ENCODE peak calls at places on chromosomes 7 and 10, in five cellular contexts. Q, F, P, N and Z are unnamed samples.

GRCh38 chr10:73248259-73248724 is 1.2 kb upstream of the DNAJC9 start:
- DNase-seq in Q (no peak), F (no peak), P (no peak), N (no peak), Z (no peak)

GRCh38 chr7:219581-220150 is 27.3 kb downstream of the FAM20C start:
- DNase-seq in Q (no peak), F (peak; percentile 51), P (no peak), N (no peak), Z (no peak)

GRCh38 chr7:102463841-102464576 is 654 bp downstream of the ALKBH4 start:
- DNase-seq in Q (no peak), F (no peak), P (no peak), N (no peak), Z (no peak)

GRCh38 chr10:59907918-59908807 is 1.8 kb upstream of the CCDC6 start:
- DNase-seq in Q (peak; percentile 65), F (peak; percentile 84), P (peak; percentile 89), N (peak; percentile 70), Z (peak; percentile 42)

GRCh38 chr10:70478191-70479160 is at the start of gene PALD1:
- DNase-seq in Q (peak; percentile 49), F (peak; percentile 72), P (peak; percentile 68), N (peak; percentile 65), Z (peak; percentile 24)

GRCh38 chr7:1691601-1692499 is 21.8 kb downstream of the ELFN1 start:
- DNase-seq in Q (no peak), F (no peak), P (peak; percentile 27), N (no peak), Z (no peak)

GRCh38 chr10:96832721-96833219 is 672 bp downstream of the LCOR start:
- DNase-seq in Q (peak; percentile 83), F (peak; percentile 95), P (peak; percentile 94), N (peak; percentile 90), Z (peak; percentile 85)

GRCh38 chr10:132397036-132397541 is at the start of gene PWWP2B:
- DNase-seq in Q (no peak), F (peak; percentile 85), P (peak; percentile 82), N (peak; percentile 72), Z (peak; percentile 61)

GRCh38 chr10:98262571-98262970 is 5.4 kb downstream of the LOXL4 start:
- DNase-seq in Q (no peak), F (no peak), P (no peak), N (no peak), Z (no peak)

GRCh38 chr7:31687024-31687423 is at the start of gene PPP1R17:
- DNase-seq in Q (no peak), F (peak; percentile 11), P (no peak), N (no peak), Z (no peak)

GRCh38 chr7:155813125-155813524 is 862 bp upstream of the SHH start:
- DNase-seq in Q (no peak), F (no peak), P (no peak), N (no peak), Z (no peak)

GRCh38 chr7:155810607-155811559 is 1.4 kb downstream of the SHH start:
- DNase-seq in Q (no peak), F (no peak), P (no peak), N (no peak), Z (no peak)

GRCh38 chr7:155811895-155812761 is at the start of gene SHH:
- DNase-seq in Q (no peak), F (peak; percentile 61), P (no peak), N (no peak), Z (no peak)

GRCh38 chr7:155809947-155810606 is 2.2 kb downstream of the SHH start:
- DNase-seq in Q (no peak), F (no peak), P (no peak), N (no peak), Z (no peak)

GRCh38 chr7:155811560-155811894 is 736 bp downstream of the SHH start:
- DNase-seq in Q (no peak), F (peak; percentile 70), P (no peak), N (peak; percentile 55), Z (no peak)
- H3K4me3 ChIP-seq in Q (no peak overlapping the region), F (peak overlapping the region; percentile 72), P (no peak overlapping the region), N (no peak overlapping the region), Z (no peak overlapping the region)

GRCh38 chr7:114715907-114716306 is 206.0 kb upstream of the MDFIC start:
- DNase-seq in Q (no peak), F (no peak), P (no peak), N (no peak), Z (no peak)

GRCh38 chr7:114720725-114721124 is 201.2 kb upstream of the MDFIC start:
- DNase-seq in Q (no peak), F (no peak), P (no peak), N (no peak), Z (no peak)

GRCh38 chr7:114723308-114723707 is 198.6 kb upstream of the MDFIC start:
- DNase-seq in Q (no peak), F (no peak), P (no peak), N (no peak), Z (no peak)

GRCh38 chr7:114722562-114722961 is 199.3 kb upstream of the MDFIC start:
- DNase-seq in Q (no peak), F (no peak), P (no peak), N (no peak), Z (no peak)

GRCh38 chr7:114718861-114719260 is 203.0 kb upstream of the MDFIC start:
- DNase-seq in Q (no peak), F (no peak), P (no peak), N (no peak), Z (no peak)
- H3K27ac ChIP-seq in Q (no peak overlapping the region), F (no peak overlapping the region), P (no peak overlapping the region), N (no peak overlapping the region), Z (no peak overlapping the region)

GRCh38 chr10:102781089-102781920 is 37.6 kb downstream of the WBP1L start:
- DNase-seq in Q (no peak), F (peak; percentile 32), P (no peak), N (no peak), Z (no peak)
- H3K4me1 ChIP-seq in Q (peaks cover 49% of the 10 kb centered on the region), F (peaks cover 65% of the 10 kb centered on the region), P (peaks cover 5% of the 10 kb centered on the region), N (peaks cover 70% of the 10 kb centered on the region), Z (peaks cover 7% of the 10 kb centered on the region)

GRCh38 chr7:36765605-36766004 is 41.3 kb upstream of the AOAH start:
- DNase-seq in Q (no peak), F (no peak), P (no peak), N (no peak), Z (no peak)
- H3K4me3 ChIP-seq in Q (no peak overlapping the region), F (no peak overlapping the region), P (no peak overlapping the region), N (no peak overlapping the region), Z (no peak overlapping the region)